ENCODE peak calls at places on chromosomes 5 and 9, in five cellular contexts. V is astrocyte of the spinal cord; J is CD4-positive, alpha-beta T cell; X is heart right ventricle; N is PC-3. S is an unnamed sample.

GRCh38 chr5:103357636-103358035 is 99.1 kb downstream of the MACIR start:
- DNase-seq in V (no peak), J (no peak), X (no peak), N (no peak), S (no peak)

GRCh38 chr5:17432571-17432970 is 65.5 kb upstream of the TAF11L2 start:
- DNase-seq in V (no peak), J (no peak), X (no peak), N (no peak), S (no peak)

GRCh38 chr5:90169078-90169477 is 240.5 kb downstream of the CETN3 start:
- DNase-seq in V (no peak), J (no peak), X (peak; percentile 22), N (no peak), S (no peak)

GRCh38 chr5:34706084-34706483 is 50.0 kb downstream of the RAI14 start:
- DNase-seq in V (no peak), J (no peak), X (no peak), N (peak; percentile 31), S (no peak)

GRCh38 chr5:73321757-73322452 is 126.7 kb downstream of the FOXD1 start:
- DNase-seq in V (peak; percentile 98), J (no peak), X (no peak), N (peak; percentile 89), S (peak; percentile 99)

GRCh38 chr9:120265791-120266190 is 314.2 kb downstream of the CDK5RAP2 start:
- DNase-seq in V (no peak), J (no peak), X (peak; percentile 33), N (no peak), S (no peak)

GRCh38 chr9:70340572-70340971 is 73.9 kb downstream of the KLF9 start:
- DNase-seq in V (peak; percentile 55), J (no peak), X (no peak), N (peak; percentile 40), S (peak; percentile 47)

GRCh38 chr9:88745281-88746001 is 210.5 kb downstream of the NXNL2 start:
- DNase-seq in V (peak; percentile 60), J (no peak), X (no peak), N (no peak), S (peak; percentile 99)

GRCh38 chr5:3020426-3020825 is 268.9 kb upstream of the IRX2 start:
- DNase-seq in V (no peak), J (no peak), X (no peak), N (no peak), S (no peak)

GRCh38 chr5:3022665-3023064 is 271.2 kb upstream of the IRX2 start:
- DNase-seq in V (no peak), J (no peak), X (no peak), N (no peak), S (no peak)

GRCh38 chr5:3023678-3024077 is 272.2 kb upstream of the IRX2 start:
- DNase-seq in V (no peak), J (no peak), X (no peak), N (no peak), S (no peak)

GRCh38 chr5:3024126-3024525 is 272.6 kb upstream of the IRX2 start:
- DNase-seq in V (no peak), J (no peak), X (no peak), N (no peak), S (no peak)

DNA sequence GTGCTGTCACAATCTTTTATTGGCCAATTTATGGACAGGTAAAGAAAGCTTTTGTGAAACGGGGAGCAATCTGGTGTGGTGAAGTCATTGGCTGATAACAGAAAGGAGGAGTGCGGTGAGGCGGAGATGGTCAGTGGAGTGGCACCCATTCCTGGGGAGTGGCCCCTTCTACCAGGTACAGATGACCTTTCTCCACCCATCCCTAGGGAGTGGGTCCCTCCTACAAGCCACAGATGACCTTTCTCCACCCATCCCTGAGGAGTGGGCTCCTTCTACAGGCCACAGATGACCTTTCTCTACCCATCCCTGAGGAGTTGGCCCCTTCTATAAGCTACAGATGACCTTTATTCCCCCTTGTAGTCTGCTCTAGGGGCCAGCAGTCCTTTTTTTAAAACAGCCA is 267.6 kb upstream of the IRX2 start:
- DNase-seq in V (no peak), J (no peak), X (no peak), N (no peak), S (no peak)
- TF ChIP-seq CTCF in V (no peak), J (no peak), X (no peak), N (no peak), S (no peak)

GRCh38 chr5:149452665-149453617 is 73.8 kb upstream of the IL17B start:
- DNase-seq in V (peak; percentile 96), J (no peak), X (peak; percentile 71), N (peak; percentile 34), S (peak; percentile 97)
- TF ChIP-seq CTCF in V (peak; percentile 4), J (no peak), X (peak; percentile 20), N (no peak), S (peak; percentile 41)

DNA sequence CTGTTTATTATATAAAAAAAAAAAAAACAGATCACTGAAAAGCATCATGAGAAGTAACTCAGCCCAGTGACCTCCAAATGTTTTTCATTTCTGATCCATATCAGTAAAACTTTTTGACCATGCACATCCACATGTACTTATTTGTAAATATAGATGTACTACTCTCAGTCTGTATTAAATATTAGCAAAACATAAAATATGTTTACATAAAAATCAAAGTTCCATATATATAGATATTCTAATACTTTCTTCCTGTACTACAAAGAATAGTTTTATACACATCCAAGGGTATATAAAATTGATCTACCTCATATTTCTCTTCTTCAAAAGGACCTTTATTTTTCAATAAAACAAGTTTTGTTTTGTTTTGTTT is 309.1 kb downstream of the RAB3C start:
- DNase-seq in V (no peak), J (no peak), X (no peak), N (no peak), S (no peak)
- TF ChIP-seq CTCF in V (no peak), J (peak; percentile 60), X (no peak), N (no peak), S (no peak)

DNA sequence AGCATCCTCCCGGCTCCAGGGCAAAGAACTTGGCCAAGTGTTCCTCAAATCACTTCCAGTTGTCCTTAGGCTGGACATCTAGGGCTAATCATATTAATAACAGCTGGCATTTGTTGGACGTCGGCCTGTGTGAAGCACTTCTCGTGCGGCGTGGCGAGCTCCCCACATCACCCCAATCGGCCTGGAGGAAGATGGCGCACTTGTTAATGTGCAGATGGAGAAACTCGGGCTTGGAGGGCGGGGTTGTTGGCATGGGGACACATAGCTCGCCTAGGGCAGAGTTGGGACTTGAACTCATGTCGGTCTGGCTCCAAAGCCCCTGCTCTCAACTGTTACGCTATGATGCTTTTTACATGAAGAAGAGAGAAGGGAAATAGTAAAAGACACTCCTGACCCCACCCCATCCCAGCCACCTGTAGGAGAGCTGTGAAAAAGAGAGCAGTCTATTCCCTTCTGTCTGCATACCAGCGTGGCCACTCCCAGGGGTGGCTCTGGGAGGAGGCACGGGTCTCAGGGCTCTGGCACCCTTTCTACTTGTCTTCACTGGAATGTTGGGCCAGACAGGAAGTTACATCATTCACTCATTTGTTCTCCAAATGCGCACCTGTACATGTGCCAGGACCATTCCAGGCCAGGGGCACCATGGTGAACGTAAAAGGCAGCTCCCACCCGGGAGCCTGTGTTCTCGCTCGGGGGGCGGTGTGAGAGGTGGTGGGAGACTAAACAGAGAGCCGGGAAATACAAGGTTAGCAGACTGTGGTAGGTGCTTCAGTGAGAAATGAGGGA is 12.8 kb upstream of the NUP214 start:
- DNase-seq in V (no peak), J (no peak), X (no peak), N (no peak), S (no peak)
- TF ChIP-seq CTCF in V (no peak), J (no peak), X (no peak), N (no peak), S (no peak)

GRCh38 chr5:74673011-74673790 is 11.8 kb upstream of the HEXB start:
- DNase-seq in V (peak; percentile 58), J (no peak), X (no peak), N (peak; percentile 59), S (peak; percentile 63)
- TF ChIP-seq CTCF in V (peak; percentile 53), J (peak; percentile 35), X (peak; percentile 58), N (peak; percentile 53), S (peak; percentile 58)

GRCh38 chr5:81856948-81857928 is 106.3 kb upstream of the SSBP2 start:
- DNase-seq in V (peak; percentile 15), J (no peak), X (peak; percentile 83), N (peak; percentile 57), S (no peak)
- TF ChIP-seq CTCF in V (peak; percentile 33), J (peak; percentile 32), X (peak; percentile 40), N (peak; percentile 44), S (peak; percentile 27)

DNA sequence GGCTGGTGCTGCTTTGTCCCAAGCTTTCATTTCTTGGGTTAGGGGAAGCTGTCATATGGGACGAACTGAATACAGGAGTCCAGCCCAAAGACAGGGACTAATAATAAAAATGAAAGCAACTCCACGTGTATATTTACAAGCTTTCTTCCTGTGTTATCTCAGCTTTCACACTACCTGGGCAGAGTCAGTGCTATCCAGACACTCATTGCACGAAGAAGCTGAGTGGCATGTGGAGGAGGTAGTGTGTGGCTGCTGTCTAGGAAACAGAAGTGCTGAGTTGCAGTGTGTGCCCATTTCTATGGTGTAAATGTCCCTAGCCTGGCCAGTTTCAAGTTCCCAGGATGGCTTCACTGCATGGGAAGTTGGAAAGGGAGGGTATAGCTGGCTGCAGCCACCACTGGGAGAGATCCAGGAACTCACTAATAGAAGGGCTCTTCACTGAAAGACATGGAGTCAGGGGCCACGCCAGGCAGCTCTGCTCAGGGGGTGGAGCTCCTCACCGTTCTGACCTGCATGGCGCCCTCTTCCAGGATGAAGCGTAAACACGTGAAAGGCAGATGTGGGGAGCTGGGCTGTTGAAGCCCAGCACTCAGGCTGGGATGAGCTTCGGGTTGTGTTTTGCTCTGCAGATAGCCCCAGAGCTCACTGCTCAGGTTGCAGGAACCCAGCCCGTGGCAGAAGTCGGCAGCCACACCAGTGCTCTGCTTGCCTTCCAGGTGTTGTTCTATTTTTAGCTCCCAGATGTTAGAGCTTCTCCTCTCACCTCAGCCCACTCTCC is 116.9 kb downstream of the IRX2 start:
- DNase-seq in V (no peak), J (no peak), X (no peak), N (no peak), S (no peak)
- TF ChIP-seq CTCF in V (no peak), J (no peak), X (no peak), N (no peak), S (no peak)

GRCh38 chr9:18245911-18246310 is 228.0 kb upstream of the ADAMTSL1 start:
- DNase-seq in V (no peak), J (no peak), X (no peak), N (no peak), S (peak; percentile 29)
- TF ChIP-seq CTCF in V (peak; percentile 43), J (no peak), X (no peak), N (no peak), S (peak; percentile 64)

GRCh38 chr5:138336952-138337684 is 948 bp upstream of the FAM53C start:
- DNase-seq in V (no peak), J (no peak), X (no peak), N (no peak), S (peak; percentile 74)

GRCh38 chr5:138339464-138339863 is 1.4 kb downstream of the FAM53C start:
- DNase-seq in V (no peak), J (no peak), X (no peak), N (no peak), S (no peak)

GRCh38 chr5:138337685-138338410 is at the start of gene FAM53C:
- DNase-seq in V (peak; percentile 95), J (peak; percentile 95), X (peak; percentile 90), N (peak; percentile 82), S (peak; percentile 90)

GRCh38 chr5:138339086-138339456 is 1.0 kb downstream of the FAM53C start:
- DNase-seq in V (peak; percentile 12), J (no peak), X (no peak), N (no peak), S (no peak)

GRCh38 chr5:138338411-138339085 is 482 bp downstream of the FAM53C start:
- DNase-seq in V (no peak), J (no peak), X (no peak), N (no peak), S (no peak)
- TF ChIP-seq CTCF in V (no peak), J (no peak), X (no peak), N (no peak), S (no peak)